ENCODE peak calls at places on chromosomes 11 and 22, in eight cellular contexts. S is HCT116, X is PC-3, H is neural progenitor cell, G is GM23248, F is hepatocyte, Z is MM.1S, N is SK-N-SH. J is an unnamed sample. For H3K9me3, the result is how much of the 10 kb centered on the place peaks cover.

GRCh38 chr11:1568451-1568911 is 3.6 kb downstream of the DUSP8 start:
- DNase-seq in H (peak), N (peak), X (no peak), G (no peak), F (no peak), Z (no peak), S (no peak), J (peak)

GRCh38 chr22:20205964-20206708 is 55.3 kb upstream of the CCDC188 start:
- DNase-seq in Z (peak), X (peak), G (peak), F (peak), S (peak), H (no peak), N (no peak), J (peak)

GRCh38 chr11:63508009-63508408 is 2.1 kb downstream of the LGALS12 start:
- DNase-seq in X (peak), S (peak), H (peak), Z (peak), F (peak), G (peak), N (peak), J (peak)

GRCh38 chr11:134120921-134121526 is 52.2 kb downstream of the JAM3 start:
- DNase-seq in G (peak), Z (no peak), X (no peak), S (no peak), N (peak), H (no peak), F (no peak), J (no peak)

GRCh38 chr22:17955611-17956379 is 68.6 kb downstream of the MICAL3 start:
- DNase-seq in F (no peak), Z (no peak), N (no peak), H (no peak), S (no peak), G (no peak), X (no peak), J (no peak)

GRCh38 chr11:118973985-118974384 is 2.4 kb downstream of the FOXR1 start:
- DNase-seq in X (peak), G (no peak), N (no peak), Z (no peak), S (no peak), F (no peak), H (no peak), J (no peak)

GRCh38 chr11:67439321-67440228 is 2.1 kb upstream of the PTPRCAP start:
- DNase-seq in X (peak), N (no peak), Z (no peak), S (no peak), G (peak), F (no peak), H (no peak), J (no peak)

GRCh38 chr11:35970445-35970844 is 26.6 kb downstream of the LDLRAD3 start:
- DNase-seq in Z (no peak), S (no peak), F (no peak), H (no peak), N (no peak), G (no peak), X (no peak), J (no peak)

GRCh38 chr11:129703846-129704245 is 111.8 kb upstream of the TMEM45B start:
- DNase-seq in X (peak), Z (no peak), H (no peak), F (peak), G (peak), S (no peak), N (peak), J (no peak)

GRCh38 chr22:35209203-35209602 is 48.1 kb upstream of the HMGXB4 start:
- DNase-seq in Z (no peak), N (no peak), G (no peak), S (no peak), F (no peak), X (no peak), H (no peak), J (no peak)

GRCh38 chr11:65479184-65480145 is 19.4 kb upstream of the MALAT1 start:
- DNase-seq in F (peak), N (peak), X (no peak), H (peak), Z (no peak), S (no peak), G (peak), J (no peak)

GRCh38 chr11:118194835-118195627 is 18.6 kb upstream of the SCN2B start:
- DNase-seq in H (no peak), Z (no peak), F (peak), S (no peak), N (no peak), G (peak), X (peak), J (no peak)

GRCh38 chr11:23931443-23931842 is 565.4 kb upstream of the LUZP2 start:
- DNase-seq in Z (no peak), H (no peak), F (no peak), G (no peak), X (no peak), S (no peak), N (no peak), J (no peak)
- H3K9me3 ChIP-seq in Z (under half), H (under half), F (under half), G (under half), X (under half), S (under half), N (under half), J (under half)

GRCh38 chr22:43303166-43303565 is 40.0 kb downstream of the SCUBE1 start:
- DNase-seq in S (no peak), G (no peak), N (no peak), F (no peak), Z (no peak), X (no peak), H (no peak), J (no peak)

GRCh38 chr22:43300891-43301676 is 42.1 kb downstream of the SCUBE1 start:
- DNase-seq in N (no peak), S (no peak), X (no peak), Z (peak), F (no peak), H (no peak), G (no peak), J (no peak)

GRCh38 chr22:43303751-43304150 is 39.4 kb downstream of the SCUBE1 start:
- DNase-seq in S (no peak), H (peak), G (no peak), F (no peak), N (no peak), Z (no peak), X (no peak), J (no peak)

GRCh38 chr22:43302462-43303109 is 40.6 kb downstream of the SCUBE1 start:
- DNase-seq in F (no peak), X (no peak), S (no peak), Z (no peak), N (no peak), H (no peak), G (no peak), J (no peak)

GRCh38 chr22:43301866-43302265 is 41.3 kb downstream of the SCUBE1 start:
- DNase-seq in F (no peak), G (no peak), H (no peak), X (no peak), N (no peak), S (no peak), Z (no peak), J (no peak)
- H3K4me2 ChIP-seq in F (no peak), G (no peak), H (no peak), X (no peak), N (no peak), S (no peak), Z (no peak), J (no peak)

DNA sequence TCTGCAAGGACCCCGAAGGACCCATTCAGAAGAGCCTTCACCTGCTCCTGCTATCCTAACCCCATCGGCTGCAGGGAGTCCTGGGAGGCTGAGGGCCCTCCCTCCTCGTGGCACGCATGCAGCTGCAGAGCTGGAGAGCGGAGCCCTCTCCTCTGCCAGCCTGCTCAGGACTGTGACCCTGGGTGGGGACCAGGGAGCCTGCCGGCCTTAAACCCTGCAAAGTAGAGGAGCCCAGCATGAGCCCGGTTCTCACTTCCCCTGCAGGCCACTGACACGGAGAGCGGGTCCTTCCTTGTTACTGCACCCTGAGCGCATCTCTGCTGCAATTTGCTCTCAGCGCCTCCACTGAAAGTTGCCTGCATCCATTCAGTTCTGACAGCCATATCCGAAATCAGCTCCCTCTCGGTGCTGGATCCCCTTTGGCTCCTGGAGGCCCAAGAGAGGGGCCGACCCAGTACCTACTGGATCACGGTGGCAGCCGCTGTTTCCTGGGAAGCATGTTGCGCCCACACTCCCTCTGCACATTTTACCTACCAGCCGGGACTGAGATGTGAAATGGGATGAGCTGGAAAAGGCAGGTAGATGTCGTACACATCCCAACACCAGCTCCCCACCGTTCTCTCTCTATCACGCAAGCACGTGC is 312.1 kb downstream of the NTM start:
- DNase-seq in N (no peak), Z (no peak), X (no peak), F (no peak), S (no peak), G (no peak), H (no peak), J (no peak)
- TF ChIP-seq EZH2phosphoT487 in N (no peak), Z (no peak), X (no peak), F (no peak), S (no peak), G (no peak), H (no peak), J (no peak)

GRCh38 chr11:125250316-125250870 is 85.8 kb downstream of the PKNOX2 start:
- DNase-seq in X (no peak), G (no peak), F (peak), H (peak), S (no peak), N (no peak), Z (no peak), J (no peak)
- H3K9me3 ChIP-seq in X (under half), G (under half), F (under half), H (under half), S (under half), N (under half), Z (under half), J (under half)

GRCh38 chr22:37709445-37709765 is 12.6 kb downstream of the TRIOBP start:
- DNase-seq in G (no peak), H (no peak), X (no peak), Z (no peak), F (no peak), S (no peak), N (no peak), J (no peak)
- H3K4me2 ChIP-seq in G (no peak), H (no peak), X (no peak), Z (no peak), F (no peak), S (no peak), N (no peak), J (no peak)

DNA sequence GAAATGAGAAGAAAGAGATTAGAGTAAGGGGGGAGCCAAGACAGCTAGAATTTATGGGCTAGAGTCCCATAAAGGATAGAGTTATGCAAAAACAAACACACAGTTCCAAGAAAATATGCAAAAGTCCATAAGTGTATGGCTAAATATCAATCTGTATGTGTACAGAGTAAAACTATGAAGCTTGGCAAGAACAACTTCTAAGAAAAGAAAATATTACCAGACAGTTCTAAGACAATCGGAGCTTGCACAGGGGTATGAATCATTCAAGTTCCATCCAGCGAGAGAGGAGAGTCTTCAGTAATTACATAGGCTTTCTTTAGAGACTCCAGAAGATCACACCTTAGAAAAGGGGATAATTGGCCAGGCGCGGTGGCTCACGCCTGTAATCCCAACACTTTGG is 41.8 kb downstream of the GDPD4 start:
- DNase-seq in N (no peak), H (no peak), Z (no peak), S (no peak), F (no peak), X (no peak), G (peak), J (no peak)
- TF ChIP-seq EZH2phosphoT487 in N (no peak), H (no peak), Z (no peak), S (no peak), F (no peak), X (no peak), G (no peak), J (no peak)

DNA sequence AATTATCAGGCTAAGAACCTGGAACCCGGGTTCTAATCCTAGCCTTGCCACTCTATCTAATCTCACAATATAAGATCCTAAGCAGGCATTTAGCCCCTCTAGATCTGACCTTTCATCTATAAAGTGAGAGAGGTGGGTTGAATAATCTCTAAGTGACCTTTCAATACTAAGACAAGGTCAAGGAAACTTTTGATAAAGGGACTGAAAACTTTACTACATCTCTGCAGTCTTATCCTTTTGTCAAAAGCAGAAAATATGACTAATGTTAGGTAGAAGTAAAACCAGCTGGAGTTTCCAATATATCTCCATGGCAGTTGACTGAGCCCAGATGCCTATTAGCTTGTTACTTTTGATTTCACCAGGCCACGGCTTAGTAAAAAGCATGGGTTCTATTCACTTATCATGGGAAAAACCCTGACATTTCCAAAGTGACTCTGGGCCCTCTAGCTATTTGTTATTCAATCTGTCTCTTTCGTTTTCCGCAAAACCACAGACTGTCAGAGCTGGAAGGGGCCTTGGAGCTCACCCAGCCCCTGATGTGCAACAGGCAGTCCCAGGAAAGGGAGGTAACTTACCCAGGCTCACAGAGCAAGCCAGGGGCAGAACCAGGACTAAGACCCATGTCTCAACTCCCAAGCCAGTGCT is 75.8 kb downstream of the RAB30 start:
- DNase-seq in G (no peak), X (no peak), Z (peak), H (no peak), S (no peak), N (no peak), F (no peak), J (no peak)
- H3K9me3 ChIP-seq in G (under half), X (under half), Z (under half), H (under half), S (under half), N (under half), F (under half), J (under half)

GRCh38 chr22:44389181-44389580 is 76.4 kb upstream of the SHISAL1 start:
- DNase-seq in G (no peak), F (no peak), S (no peak), X (no peak), Z (no peak), H (no peak), N (no peak), J (no peak)

GRCh38 chr22:44389926-44390925 is 77.5 kb upstream of the SHISAL1 start:
- DNase-seq in Z (no peak), G (no peak), S (no peak), F (no peak), N (peak), X (no peak), H (no peak), J (no peak)

GRCh38 chr22:44392446-44392921 is 79.7 kb upstream of the SHISAL1 start:
- DNase-seq in N (no peak), H (no peak), S (no peak), Z (no peak), G (peak), X (peak), F (no peak), J (no peak)

GRCh38 chr22:44391481-44392445 is 79.0 kb upstream of the SHISAL1 start:
- DNase-seq in F (no peak), H (no peak), X (peak), G (no peak), S (no peak), N (no peak), Z (no peak), J (no peak)

GRCh38 chr22:44391026-44391425 is 78.3 kb upstream of the SHISAL1 start:
- DNase-seq in S (no peak), N (peak), X (no peak), G (no peak), Z (no peak), H (no peak), F (no peak), J (no peak)
- H3K4me2 ChIP-seq in S (no peak), N (no peak), X (no peak), G (no peak), Z (no peak), H (no peak), F (no peak), J (no peak)

GRCh38 chr11:72658989-72659640 is 15.1 kb downstream of the PDE2A start:
- DNase-seq in G (no peak), F (no peak), H (no peak), N (no peak), X (no peak), Z (no peak), S (no peak), J (no peak)

GRCh38 chr11:72662036-72662435 is 12.2 kb downstream of the PDE2A start:
- DNase-seq in N (no peak), X (no peak), S (no peak), H (no peak), G (no peak), F (no peak), Z (no peak), J (no peak)

GRCh38 chr11:72665911-72666472 is 8.2 kb downstream of the PDE2A start:
- DNase-seq in F (no peak), Z (no peak), S (no peak), G (no peak), X (no peak), H (no peak), N (no peak), J (no peak)

GRCh38 chr11:72657356-72657755 is 16.9 kb downstream of the PDE2A start:
- DNase-seq in F (no peak), Z (no peak), N (peak), H (peak), S (no peak), X (no peak), G (no peak), J (no peak)

GRCh38 chr11:72661486-72661885 is 12.7 kb downstream of the PDE2A start:
- DNase-seq in Z (no peak), S (no peak), H (no peak), G (no peak), N (no peak), F (no peak), X (no peak), J (no peak)
- TF ChIP-seq EZH2phosphoT487 in Z (no peak), S (no peak), H (no peak), G (no peak), N (no peak), F (no peak), X (no peak), J (no peak)